ENCODE peak calls at places on chromosomes 5 and 9, in seven cellular contexts. F, A, X, G, M, I and Z are unnamed samples.

GRCh38 chr5:1594336-1595106 is 70.8 kb upstream of the LPCAT1 start:
- DNase-seq in I (peak), F (peak), X (peak), G (peak), A (peak), M (no peak), Z (peak)

GRCh38 chr9:20714442-20715415 is 30.7 kb downstream of the FOCAD start:
- DNase-seq in G (no peak), A (no peak), F (no peak), X (no peak), M (no peak), I (no peak), Z (no peak)

GRCh38 chr9:131469369-131469768 is 33.3 kb upstream of the POMT1 start:
- DNase-seq in I (no peak), X (no peak), G (no peak), F (no peak), M (no peak), A (no peak), Z (no peak)

GRCh38 chr9:128607642-128608350 is 48.9 kb downstream of the DYNC2I2 start:
- DNase-seq in X (no peak), A (no peak), G (peak), M (no peak), F (peak), I (peak), Z (no peak)

GRCh38 chr9:93357649-93358048 is 93.8 kb upstream of the FAM120A start:
- DNase-seq in X (no peak), M (no peak), A (no peak), G (no peak), I (no peak), F (no peak), Z (no peak)

GRCh38 chr9:77833686-77834429 is 185.7 kb upstream of the GNA14 start:
- DNase-seq in F (no peak), A (no peak), I (peak), G (no peak), X (no peak), M (no peak), Z (no peak)

GRCh38 chr5:76926329-76927105 is 26.3 kb upstream of the CRHBP start:
- DNase-seq in F (no peak), X (no peak), I (no peak), M (no peak), G (no peak), A (no peak), Z (no peak)

GRCh38 chr5:55547792-55548191 is 13.0 kb upstream of the PLPP1 start:
- DNase-seq in M (no peak), A (no peak), I (no peak), G (no peak), F (no peak), X (no peak), Z (no peak)

GRCh38 chr5:43389679-43390329 is 22.4 kb downstream of the CCL28 start:
- DNase-seq in A (peak), F (peak), X (peak), I (peak), M (peak), G (peak), Z (peak)

GRCh38 chr9:2242778-2243395 is 227.7 kb downstream of the SMARCA2 start:
- DNase-seq in A (peak), F (no peak), G (peak), I (peak), M (no peak), X (no peak), Z (peak)

GRCh38 chr9:36064448-36065037 is 27.8 kb downstream of the RECK start:
- DNase-seq in M (no peak), A (no peak), X (no peak), G (no peak), I (peak), F (peak), Z (no peak)

GRCh38 chr5:165325201-165325600 is 1819.8 kb downstream of the MAT2B start:
- DNase-seq in G (no peak), X (no peak), M (no peak), I (peak), F (peak), A (no peak), Z (no peak)

GRCh38 chr9:91714020-91714721 is 235.9 kb downstream of the ROR2 start:
- DNase-seq in I (peak), A (peak), M (no peak), X (no peak), G (peak), F (peak), Z (peak)

GRCh38 chr5:10987881-10988504 is 227.0 kb upstream of the DAP start:
- DNase-seq in X (peak), A (peak), F (no peak), I (no peak), G (peak), M (no peak), Z (peak)

GRCh38 chr5:157516016-157516415 is 56.0 kb downstream of the NIPAL4 start:
- DNase-seq in I (peak), G (no peak), F (peak), X (no peak), M (no peak), A (no peak), Z (no peak)

GRCh38 chr9:38687389-38687842 is 32.5 kb downstream of the FAM240B start:
- DNase-seq in M (peak), I (no peak), A (peak), F (no peak), X (no peak), G (peak), Z (peak)

GRCh38 chr5:61951295-61951694 is 354.7 kb upstream of the KIF2A start:
- DNase-seq in G (no peak), F (no peak), I (no peak), A (no peak), X (no peak), M (no peak), Z (no peak)

GRCh38 chr5:91126448-91126847 is 256.7 kb downstream of the ARRDC3 start:
- DNase-seq in A (no peak), G (no peak), X (no peak), M (no peak), I (peak), F (peak), Z (no peak)

GRCh38 chr9:33289501-33289900 is 815 bp upstream of the NFX1 start:
- DNase-seq in I (peak), A (no peak), G (no peak), M (no peak), X (no peak), F (no peak), Z (no peak)

GRCh38 chr9:134575817-134576176 is 65.8 kb upstream of the COL5A1 start:
- DNase-seq in F (no peak), A (peak), X (no peak), I (no peak), G (no peak), M (no peak), Z (no peak)

GRCh38 chr5:61048534-61048933 is 103.5 kb downstream of the NDUFAF2 start:
- DNase-seq in M (peak), G (no peak), I (peak), A (no peak), X (no peak), F (peak), Z (no peak)

GRCh38 chr9:37239921-37240320 is 119.5 kb downstream of the ZCCHC7 start:
- DNase-seq in I (no peak), M (no peak), G (no peak), A (no peak), X (no peak), F (no peak), Z (no peak)

GRCh38 chr9:922731-923130 is 53.7 kb upstream of the DMRT3 start:
- DNase-seq in A (no peak), G (no peak), M (no peak), F (no peak), I (no peak), X (no peak), Z (no peak)

GRCh38 chr9:929719-930118 is 46.7 kb upstream of the DMRT3 start:
- DNase-seq in A (no peak), F (no peak), M (no peak), G (no peak), X (no peak), I (no peak), Z (no peak)

GRCh38 chr9:926976-927375 is 49.5 kb upstream of the DMRT3 start:
- DNase-seq in X (no peak), A (no peak), I (no peak), F (no peak), M (no peak), G (no peak), Z (no peak)

GRCh38 chr9:933356-933755 is 43.1 kb upstream of the DMRT3 start:
- DNase-seq in I (no peak), G (no peak), A (no peak), X (no peak), F (no peak), M (no peak), Z (no peak)

DNA sequence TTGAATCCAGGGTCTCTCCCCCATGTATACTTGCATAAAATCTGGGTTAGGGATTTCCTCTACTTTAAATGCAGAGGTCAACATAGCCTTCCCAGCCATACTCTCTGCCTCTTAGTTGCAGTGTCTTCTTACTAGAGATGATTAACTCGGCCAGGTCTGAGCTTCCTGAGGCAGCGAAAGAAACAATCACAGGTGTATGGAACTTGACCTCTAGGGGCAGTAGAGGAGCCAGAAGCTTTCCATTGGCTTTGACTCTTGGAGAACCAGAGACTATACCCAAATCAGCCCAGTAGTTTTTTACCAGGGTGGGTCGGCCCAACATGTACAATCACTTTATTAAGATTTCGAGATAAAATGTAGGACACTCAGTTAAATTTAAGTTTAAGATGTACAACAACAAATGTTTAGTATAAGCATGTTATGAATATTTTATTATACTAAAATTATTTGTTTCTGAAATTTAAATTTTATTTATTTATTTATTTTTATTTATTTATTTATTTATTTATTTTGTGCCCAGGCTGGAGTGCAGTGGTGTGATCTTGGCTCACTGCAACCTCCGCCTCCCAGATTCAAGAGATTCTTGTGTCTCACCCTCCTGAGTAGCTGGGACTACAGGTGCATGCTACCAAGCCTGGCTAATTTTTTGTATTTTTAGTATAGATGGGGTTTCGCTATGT is 48.0 kb upstream of the DMRT3 start:
- DNase-seq in A (no peak), X (no peak), M (no peak), G (no peak), F (no peak), I (no peak), Z (peak)
- TF ChIP-seq CTCF in A (peak), X (no peak), M (peak), G (no peak), F (peak), I (peak), Z (no peak)

GRCh38 chr5:137733011-137733410 is 2.9 kb downstream of the KLHL3 start:
- DNase-seq in A (no peak), I (no peak), G (no peak), X (no peak), F (no peak), M (peak), Z (no peak)

GRCh38 chr5:137733922-137734695 is 1.8 kb downstream of the KLHL3 start:
- DNase-seq in M (no peak), G (no peak), I (no peak), A (no peak), F (no peak), X (no peak), Z (no peak)

GRCh38 chr5:137737349-137738256 is 1.7 kb upstream of the KLHL3 start:
- DNase-seq in X (peak), M (peak), F (no peak), I (peak), G (peak), A (peak), Z (peak)

GRCh38 chr5:137734962-137735530 is 843 bp downstream of the KLHL3 start:
- DNase-seq in M (no peak), G (peak), I (peak), F (no peak), X (peak), A (peak), Z (peak)

GRCh38 chr5:137735531-137736284 is at the start of gene KLHL3:
- DNase-seq in G (peak), X (no peak), F (no peak), M (peak), A (peak), I (peak), Z (peak)
- TF ChIP-seq CTCF in G (no peak), X (peak), F (no peak), M (no peak), A (no peak), I (no peak), Z (no peak)

GRCh38 chr5:173451651-173452050 is 123.4 kb upstream of the STC2 start:
- DNase-seq in I (no peak), F (peak), M (no peak), A (no peak), G (no peak), X (no peak), Z (no peak)

GRCh38 chr5:173453167-173453566 is 125.0 kb upstream of the STC2 start:
- DNase-seq in I (no peak), M (peak), X (no peak), G (no peak), A (no peak), F (no peak), Z (no peak)

GRCh38 chr5:173452098-173452497 is 123.9 kb upstream of the STC2 start:
- DNase-seq in G (no peak), I (no peak), F (peak), A (no peak), M (peak), X (peak), Z (peak)

GRCh38 chr5:173452506-173452905 is 124.3 kb upstream of the STC2 start:
- DNase-seq in M (no peak), G (no peak), F (peak), I (no peak), A (no peak), X (no peak), Z (no peak)

GRCh38 chr5:173451031-173451430 is 122.8 kb upstream of the STC2 start:
- DNase-seq in F (no peak), A (no peak), G (no peak), I (no peak), M (no peak), X (no peak), Z (no peak)
- TF ChIP-seq CTCF in F (peak), A (no peak), G (no peak), I (peak), M (peak), X (no peak), Z (peak)

GRCh38 chr5:141849371-141850182 is 28.6 kb downstream of the PCDH1 start:
- DNase-seq in X (peak), G (peak), F (peak), I (peak), A (peak), M (peak), Z (peak)
- TF ChIP-seq CTCF in X (peak), G (no peak), F (no peak), I (no peak), A (no peak), M (no peak), Z (no peak)

GRCh38 chr5:146475190-146475801 is 28.2 kb downstream of the TCERG1 start:
- DNase-seq in I (no peak), A (no peak), M (no peak), G (no peak), X (no peak), F (no peak), Z (no peak)
- TF ChIP-seq CTCF in I (peak), A (no peak), M (peak), G (no peak), X (no peak), F (peak), Z (peak)

GRCh38 chr9:126146254-126147145 is 180.1 kb upstream of the MVB12B start:
- DNase-seq in F (no peak), M (no peak), X (no peak), G (peak), A (peak), I (no peak), Z (peak)
- TF ChIP-seq CTCF in F (peak), M (peak), X (no peak), G (no peak), A (no peak), I (peak), Z (no peak)

GRCh38 chr9:14768561-14769234 is 46.2 kb upstream of the CER1 start:
- DNase-seq in A (no peak), X (peak), G (no peak), I (peak), M (no peak), F (peak), Z (peak)

GRCh38 chr9:14770592-14770991 is 48.1 kb upstream of the CER1 start:
- DNase-seq in F (no peak), M (no peak), X (no peak), A (no peak), G (no peak), I (no peak), Z (no peak)

GRCh38 chr9:14766299-14766698 is 43.8 kb upstream of the CER1 start:
- DNase-seq in M (no peak), G (no peak), I (no peak), X (no peak), F (peak), A (no peak), Z (no peak)

GRCh38 chr9:14769235-14769580 is 46.7 kb upstream of the CER1 start:
- DNase-seq in F (no peak), G (no peak), I (peak), A (no peak), X (no peak), M (no peak), Z (peak)
- TF ChIP-seq CTCF in F (no peak), G (no peak), I (peak), A (no peak), X (no peak), M (no peak), Z (no peak)

GRCh38 chr5:149452665-149453617 is 73.8 kb upstream of the IL17B start:
- DNase-seq in G (no peak), A (peak), F (peak), X (no peak), I (peak), M (no peak), Z (peak)
- TF ChIP-seq CTCF in G (no peak), A (no peak), F (peak), X (no peak), I (peak), M (no peak), Z (no peak)

GRCh38 chr9:127074561-127075548 is 47.6 kb downstream of the ANGPTL2 start:
- DNase-seq in X (no peak), F (no peak), M (peak), I (no peak), A (no peak), G (no peak), Z (no peak)
- TF ChIP-seq CTCF in X (no peak), F (no peak), M (no peak), I (no peak), A (no peak), G (no peak), Z (no peak)